ENCODE peak calls at places on chromosome 22, in nine cellular contexts. X, B, U, Y, I, A, J, V and W are unnamed samples.

GRCh38 chr22:24407278-24407665 is 20.1 kb upstream of the ADORA2A start:
- DNase-seq in Y (no peak), B (peak), U (no peak), I (no peak), A (no peak), V (no peak), J (no peak), X (no peak), W (no peak)

GRCh38 chr22:30159561-30160353 is 79.5 kb downstream of the HORMAD2 start:
- DNase-seq in U (no peak), Y (no peak), J (no peak), B (peak), I (peak), X (peak), V (no peak), A (peak), W (no peak)

GRCh38 chr22:27115816-27116256 is 458.4 kb downstream of the MIAT start:
- DNase-seq in B (no peak), I (peak), X (peak), Y (no peak), V (peak), J (no peak), A (peak), U (no peak), W (no peak)

GRCh38 chr22:24416611-24417010 is 10.8 kb upstream of the ADORA2A start:
- DNase-seq in U (no peak), B (no peak), V (no peak), A (no peak), I (no peak), J (no peak), X (no peak), Y (peak), W (no peak)

GRCh38 chr22:25351631-25352293 is 132.3 kb downstream of the CRYBB2 start:
- DNase-seq in I (no peak), J (no peak), Y (no peak), X (no peak), B (peak), V (no peak), U (no peak), A (no peak), W (no peak)

GRCh38 chr22:42602470-42602869 is 12.2 kb downstream of the POLDIP3 start:
- DNase-seq in Y (no peak), J (no peak), B (no peak), V (no peak), I (no peak), X (no peak), A (no peak), U (no peak), W (no peak)

GRCh38 chr22:33357894-33358440 is 299.8 kb upstream of the SYN3 start:
- DNase-seq in Y (no peak), A (no peak), V (no peak), I (no peak), X (no peak), U (no peak), J (no peak), B (no peak), W (no peak)

GRCh38 chr22:24134090-24134846 is 47.0 kb upstream of the SUSD2 start:
- DNase-seq in U (no peak), J (peak), B (no peak), V (no peak), I (no peak), Y (no peak), X (no peak), A (no peak), W (peak)

GRCh38 chr22:49770454-49771265 is 57.0 kb downstream of the BRD1 start:
- DNase-seq in Y (no peak), A (no peak), X (no peak), B (no peak), I (no peak), V (no peak), J (no peak), U (no peak), W (no peak)

GRCh38 chr22:47439643-47440265 is 677.3 kb downstream of the TBC1D22A start:
- DNase-seq in J (no peak), X (no peak), A (no peak), B (no peak), U (no peak), Y (no peak), V (no peak), I (no peak), W (no peak)

GRCh38 chr22:22894740-22895731 is 7.4 kb downstream of the IGLL5 start:
- DNase-seq in U (no peak), V (no peak), J (no peak), Y (no peak), B (no peak), A (no peak), X (no peak), I (no peak), W (no peak)

GRCh38 chr22:22955866-22956535 is 68.4 kb downstream of the IGLL5 start:
- DNase-seq in V (peak), Y (peak), A (peak), X (peak), B (peak), J (peak), I (peak), U (no peak), W (peak)

GRCh38 chr22:24175160-24175808 is 6.0 kb upstream of the SUSD2 start:
- DNase-seq in U (peak), B (peak), V (peak), I (peak), Y (peak), A (peak), J (peak), X (peak), W (peak)

GRCh38 chr22:49444781-49445180 is 382.9 kb downstream of the BRD1 start:
- DNase-seq in I (no peak), X (no peak), B (peak), Y (no peak), V (no peak), A (no peak), J (no peak), U (no peak), W (no peak)

GRCh38 chr22:43000441-43001175 is 14.3 kb downstream of the PACSIN2 start:
- DNase-seq in Y (no peak), I (no peak), U (no peak), J (peak), A (no peak), B (no peak), X (peak), V (no peak), W (no peak)

GRCh38 chr22:23591203-23591791 is 11.2 kb upstream of the IGLL1 start:
- DNase-seq in J (peak), V (peak), A (peak), U (no peak), Y (peak), I (peak), X (peak), B (peak), W (peak)

GRCh38 chr22:49935561-49935960 is 17.1 kb downstream of the CRELD2 start:
- DNase-seq in V (no peak), U (no peak), Y (no peak), J (peak), X (no peak), B (no peak), I (no peak), A (no peak), W (no peak)

GRCh38 chr22:31857247-31857646 is 87.1 kb upstream of the YWHAH start:
- DNase-seq in J (peak), U (no peak), I (no peak), B (no peak), Y (peak), A (no peak), V (no peak), X (no peak), W (no peak)

GRCh38 chr22:49975543-49976389 is 15.2 kb downstream of the PIM3 start:
- DNase-seq in I (peak), V (no peak), U (peak), J (peak), X (no peak), B (no peak), Y (peak), A (no peak), W (peak)

GRCh38 chr22:22342697-22343602 is 98.4 kb downstream of the VPREB1 start:
- DNase-seq in X (no peak), V (peak), Y (peak), B (peak), I (peak), J (peak), A (peak), U (peak), W (peak)

GRCh38 chr22:16917144-16918003 is 90.6 kb downstream of the GAB4 start:
- DNase-seq in A (peak), Y (peak), I (peak), U (peak), B (peak), J (peak), X (peak), V (peak), W (peak)

GRCh38 chr22:39534591-39535301 is 2.2 kb upstream of the RPS19BP1 start:
- DNase-seq in U (peak), I (peak), J (peak), Y (peak), X (peak), V (no peak), B (peak), A (peak), W (peak)

GRCh38 chr22:39534092-39534506 is 1.6 kb upstream of the RPS19BP1 start:
- DNase-seq in U (no peak), X (no peak), A (peak), I (no peak), V (no peak), Y (no peak), J (no peak), B (no peak), W (no peak)

GRCh38 chr22:39530692-39531331 is 1.7 kb downstream of the RPS19BP1 start:
- DNase-seq in X (peak), I (no peak), J (peak), U (no peak), V (no peak), A (peak), Y (no peak), B (no peak), W (peak)

GRCh38 chr22:39530136-39530535 is 2.4 kb downstream of the RPS19BP1 start:
- DNase-seq in B (no peak), U (no peak), X (no peak), V (no peak), I (no peak), Y (no peak), J (no peak), A (no peak), W (no peak)

DNA sequence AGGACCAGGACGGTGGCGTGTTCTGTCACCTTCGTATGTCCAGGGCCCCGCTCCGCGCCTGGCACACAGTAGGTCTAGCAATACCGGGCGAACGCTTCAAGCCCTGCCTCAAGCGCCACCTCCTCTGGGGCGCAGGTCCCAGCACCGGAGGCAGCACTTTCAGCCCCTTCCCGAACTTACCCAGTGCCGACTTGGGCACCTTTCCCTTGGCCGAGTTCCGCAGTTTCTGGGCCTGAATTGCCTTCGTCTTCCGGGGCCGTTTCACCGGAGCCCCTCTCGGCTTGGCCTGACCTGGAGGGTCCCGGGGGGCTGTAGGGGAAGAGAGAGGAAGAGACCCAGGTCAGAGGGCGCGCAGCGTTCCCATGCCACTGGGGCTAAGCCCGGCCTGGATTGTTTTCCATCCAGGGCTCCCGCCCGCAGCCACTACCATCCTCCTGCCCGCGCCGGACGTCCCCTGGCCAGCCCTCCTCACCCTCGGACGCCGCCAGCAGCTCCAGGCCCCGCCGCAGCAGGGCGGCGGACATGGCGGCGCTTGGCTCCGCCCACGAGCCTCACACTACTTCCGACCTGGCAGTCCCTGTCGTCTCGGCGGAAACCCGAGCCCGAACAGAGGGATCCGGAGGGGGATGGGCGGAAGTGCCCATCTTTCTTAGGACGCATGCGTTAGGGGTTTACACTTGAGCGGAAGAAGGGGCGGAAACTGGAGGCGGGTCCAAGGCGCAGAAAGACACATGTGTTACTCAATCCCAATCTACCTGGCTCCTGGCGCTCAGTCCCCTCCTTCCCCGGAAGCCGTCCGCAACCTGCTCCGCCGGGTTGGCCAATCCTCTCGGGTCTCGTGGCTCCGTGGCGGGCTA is at the start of gene RPS19BP1:
- DNase-seq in U (peak), X (peak), V (peak), I (peak), A (peak), Y (peak), J (peak), B (peak), W (peak)
- TF ChIP-seq POLR2A in U (peak), X (peak), V (peak), I (peak), A (peak), Y (peak), J (peak), B (peak), W (peak)

GRCh38 chr22:20126284-20127029 is 5.1 kb upstream of the ZDHHC8 start:
- DNase-seq in A (no peak), X (no peak), B (no peak), J (no peak), Y (no peak), U (no peak), V (no peak), I (no peak), W (no peak)
- TF ChIP-seq POLR2A in A (no peak), X (no peak), B (no peak), J (peak), Y (no peak), U (no peak), V (no peak), I (no peak), W (no peak)

DNA sequence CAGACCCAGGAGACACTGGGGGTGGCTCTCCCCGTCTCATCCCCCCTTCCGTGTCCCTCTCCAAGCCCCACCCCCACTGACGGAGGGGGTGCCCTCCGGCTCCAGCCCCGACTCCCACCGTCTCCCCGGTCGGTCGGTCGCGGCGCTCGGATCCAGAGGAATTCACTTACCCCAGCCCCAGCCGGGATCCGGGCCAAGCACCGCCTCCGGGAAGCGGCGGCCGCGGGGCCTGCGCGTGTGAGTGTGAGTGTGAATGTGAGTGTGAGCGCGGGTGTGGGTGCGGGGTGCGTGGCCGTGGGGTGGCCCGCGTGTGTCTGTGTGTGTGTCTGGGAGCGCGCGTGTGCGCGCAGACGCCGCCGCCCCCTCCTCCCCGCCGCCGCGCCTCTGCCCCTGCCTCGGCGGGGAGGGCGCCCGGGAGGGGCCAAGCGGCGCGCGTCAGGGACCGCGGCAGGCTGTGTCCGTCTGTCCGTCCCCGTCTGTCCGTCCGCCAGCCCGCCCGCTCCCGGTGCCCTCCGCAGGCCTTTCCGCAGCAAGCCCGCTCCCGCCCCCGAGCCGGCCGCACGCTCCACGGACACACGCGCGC is at the start of gene ELFN2:
- DNase-seq in V (no peak), I (no peak), A (no peak), B (no peak), J (no peak), X (peak), Y (no peak), U (no peak), W (no peak)
- TF ChIP-seq POLR2A in V (no peak), I (peak), A (no peak), B (no peak), J (no peak), X (no peak), Y (no peak), U (no peak), W (no peak)

GRCh38 chr22:28310299-28310698 is 369.3 kb downstream of the TTC28 start:
- DNase-seq in J (no peak), U (no peak), X (no peak), I (no peak), B (no peak), A (peak), V (no peak), Y (no peak), W (no peak)
- TF ChIP-seq POLR2A in J (no peak), U (no peak), X (no peak), I (no peak), B (no peak), A (no peak), V (no peak), Y (no peak), W (no peak)

GRCh38 chr22:20079745-20080444 is at the start of gene DGCR8:
- DNase-seq in X (peak), U (peak), B (peak), J (peak), A (peak), I (peak), Y (peak), V (peak), W (peak)
- TF ChIP-seq POLR2A in X (peak), U (peak), B (peak), J (no peak), A (peak), I (peak), Y (peak), V (peak), W (peak)

GRCh38 chr22:46336119-46337078 is 885 bp downstream of the TRMU start:
- DNase-seq in Y (no peak), I (no peak), B (no peak), A (peak), X (peak), J (peak), V (no peak), U (no peak), W (peak)

GRCh38 chr22:46337870-46338269 is 2.4 kb downstream of the TRMU start:
- DNase-seq in B (no peak), Y (no peak), U (no peak), I (no peak), J (no peak), A (no peak), V (no peak), X (no peak), W (no peak)

GRCh38 chr22:46338636-46339035 is 3.1 kb downstream of the TRMU start:
- DNase-seq in B (no peak), X (no peak), I (no peak), U (no peak), A (no peak), Y (no peak), J (no peak), V (no peak), W (no peak)

GRCh38 chr22:46331496-46331895 is 4.0 kb upstream of the TRMU start:
- DNase-seq in I (no peak), J (no peak), V (no peak), X (no peak), B (no peak), Y (no peak), U (no peak), A (no peak), W (no peak)

GRCh38 chr22:46335201-46336118 is at the start of gene TRMU:
- DNase-seq in B (peak), J (peak), U (peak), A (peak), Y (peak), X (peak), V (peak), I (peak), W (peak)
- TF ChIP-seq POLR2A in B (peak), J (peak), U (peak), A (peak), Y (peak), X (peak), V (peak), I (peak), W (peak)

GRCh38 chr22:35231585-35232084 is 25.7 kb upstream of the HMGXB4 start:
- DNase-seq in X (peak), V (peak), Y (peak), B (peak), I (peak), U (peak), A (peak), J (peak), W (peak)

GRCh38 chr22:35229865-35230264 is 27.4 kb upstream of the HMGXB4 start:
- DNase-seq in U (no peak), Y (peak), X (no peak), V (no peak), A (no peak), I (no peak), B (no peak), J (peak), W (no peak)

GRCh38 chr22:35230839-35231584 is 26.3 kb upstream of the HMGXB4 start:
- DNase-seq in J (peak), U (no peak), Y (no peak), A (peak), I (peak), V (peak), X (no peak), B (no peak), W (peak)

GRCh38 chr22:35227248-35227647 is 30.0 kb upstream of the HMGXB4 start:
- DNase-seq in B (no peak), Y (peak), A (no peak), I (no peak), V (no peak), X (no peak), U (no peak), J (no peak), W (no peak)

DNA sequence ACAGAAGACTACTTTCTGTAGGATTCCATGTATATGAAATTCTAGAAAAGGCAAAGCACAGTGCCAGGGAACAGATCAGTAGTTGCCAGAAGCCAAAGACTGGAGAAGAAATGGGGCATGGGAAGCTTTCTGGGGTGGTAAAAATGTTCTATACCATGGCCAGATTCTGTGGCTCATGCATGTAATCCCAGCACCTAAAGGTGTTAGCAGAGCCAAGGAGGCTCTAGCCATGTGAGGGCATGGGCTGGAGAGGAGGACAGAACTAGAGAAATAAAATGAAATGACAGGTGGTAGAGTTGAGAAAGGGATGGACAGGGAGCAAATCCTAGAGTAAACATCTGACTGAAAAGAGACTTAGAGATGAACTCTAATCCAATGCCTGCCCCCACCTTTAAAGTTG is 26.9 kb upstream of the HMGXB4 start:
- DNase-seq in V (no peak), J (no peak), X (no peak), Y (peak), A (no peak), I (no peak), B (no peak), U (no peak), W (no peak)
- TF ChIP-seq POLR2A in V (no peak), J (no peak), X (no peak), Y (no peak), A (no peak), I (no peak), B (no peak), U (no peak), W (no peak)